ENCODE peak calls at places on chromosomes 1 and 21, in seven cellular contexts. S is astrocyte of the spinal cord, Z is MM.1S, N is heart left ventricle, W is spleen, M is left ventricle myocardium inferior, D is cardiac muscle cell. H is an unnamed sample.

GRCh38 chr1:58848818-58849411 is 65.1 kb upstream of the JUN start:
- DNase-seq in S (peak), Z (no peak), N (peak), W (no peak), M (peak), D (peak), H (peak)

GRCh38 chr1:201268604-201269151 is 14.6 kb upstream of the PKP1 start:
- DNase-seq in S (peak), Z (no peak), N (no peak), W (peak), M (no peak), D (peak), H (peak)

GRCh38 chr1:18419123-18419844 is 61.4 kb upstream of the KLHDC7A start:
- DNase-seq in S (no peak), Z (no peak), N (no peak), W (no peak), M (no peak), D (no peak), H (no peak)

GRCh38 chr1:3105167-3105863 is 36.3 kb downstream of the PRDM16 start:
- DNase-seq in S (peak), Z (no peak), N (no peak), W (no peak), M (no peak), D (no peak), H (no peak)

GRCh38 chr1:184705271-184705670 is 49.4 kb downstream of the EDEM3 start:
- DNase-seq in S (no peak), Z (no peak), N (no peak), W (no peak), M (no peak), D (no peak), H (no peak)

GRCh38 chr1:61412601-61413000 is 312.3 kb downstream of the TM2D1 start:
- DNase-seq in S (no peak), Z (no peak), N (no peak), W (no peak), M (no peak), D (no peak), H (no peak)

GRCh38 chr21:32826317-32827167 is 55.0 kb upstream of the PAXBP1 start:
- DNase-seq in S (peak), Z (peak), N (no peak), W (no peak), M (no peak), D (peak), H (peak)

GRCh38 chr1:227748496-227749182 is 13.4 kb downstream of the SNAP47 start:
- DNase-seq in S (no peak), Z (no peak), N (no peak), W (no peak), M (peak), D (peak), H (peak)

GRCh38 chr1:15177710-15178166 is 24.2 kb downstream of the TMEM51 start:
- DNase-seq in S (no peak), Z (no peak), N (no peak), W (no peak), M (no peak), D (peak), H (no peak)

GRCh38 chr1:212600071-212600915 is 8.3 kb upstream of the ATF3 start:
- DNase-seq in S (no peak), Z (no peak), N (no peak), W (no peak), M (no peak), D (no peak), H (no peak)

GRCh38 chr1:165367375-165367993 is 11.0 kb upstream of the LMX1A start:
- DNase-seq in S (peak), Z (peak), N (peak), W (peak), M (peak), D (peak), H (peak)

GRCh38 chr1:5617179-5618015 is 374.8 kb downstream of the NPHP4 start:
- DNase-seq in S (no peak), Z (no peak), N (no peak), W (no peak), M (no peak), D (no peak), H (no peak)

GRCh38 chr1:226051356-226051755 is 11.2 kb upstream of the H3-3A start:
- DNase-seq in S (no peak), Z (no peak), N (no peak), W (no peak), M (no peak), D (no peak), H (peak)

DNA sequence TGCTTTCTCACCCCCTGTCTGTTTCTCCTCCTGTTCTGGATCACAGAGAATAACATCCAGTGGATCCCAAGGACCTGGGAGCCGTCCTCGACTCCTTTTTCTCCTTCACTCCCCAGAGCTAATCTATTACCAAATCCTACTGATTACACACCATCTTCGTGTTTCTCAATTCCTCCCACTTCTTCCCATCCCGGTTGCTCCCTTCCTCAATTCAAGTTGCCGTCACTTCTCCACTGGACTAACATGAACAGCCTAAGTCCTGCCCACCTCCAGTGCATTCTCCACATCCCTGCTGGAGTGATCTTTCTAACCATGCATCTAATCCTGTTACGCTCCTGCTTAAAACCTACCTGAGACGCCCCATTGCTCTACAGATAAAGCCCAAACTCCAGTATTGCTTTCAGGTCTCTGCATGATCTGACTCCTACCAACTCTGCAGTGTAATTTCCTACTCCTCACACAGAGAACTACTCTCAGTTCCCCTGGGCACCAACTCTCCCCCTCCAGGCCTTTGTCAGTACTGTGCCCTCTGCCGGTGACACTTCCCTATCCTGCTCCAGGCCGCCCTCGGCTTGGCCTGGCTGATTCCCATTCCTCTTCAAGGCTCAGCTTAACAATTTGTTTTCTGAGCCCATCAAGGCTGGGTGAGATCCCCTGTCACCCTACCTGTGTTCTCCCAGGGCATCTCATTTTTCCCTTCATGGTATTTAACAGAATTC is 2.4 kb downstream of the SLAMF8 start:
- DNase-seq in S (no peak), Z (peak), N (peak), W (peak), M (peak), D (peak), H (no peak)
- TF ChIP-seq CTCF in S (peak), Z (peak), N (peak), W (peak), M (peak), D (peak), H (no peak)

DNA sequence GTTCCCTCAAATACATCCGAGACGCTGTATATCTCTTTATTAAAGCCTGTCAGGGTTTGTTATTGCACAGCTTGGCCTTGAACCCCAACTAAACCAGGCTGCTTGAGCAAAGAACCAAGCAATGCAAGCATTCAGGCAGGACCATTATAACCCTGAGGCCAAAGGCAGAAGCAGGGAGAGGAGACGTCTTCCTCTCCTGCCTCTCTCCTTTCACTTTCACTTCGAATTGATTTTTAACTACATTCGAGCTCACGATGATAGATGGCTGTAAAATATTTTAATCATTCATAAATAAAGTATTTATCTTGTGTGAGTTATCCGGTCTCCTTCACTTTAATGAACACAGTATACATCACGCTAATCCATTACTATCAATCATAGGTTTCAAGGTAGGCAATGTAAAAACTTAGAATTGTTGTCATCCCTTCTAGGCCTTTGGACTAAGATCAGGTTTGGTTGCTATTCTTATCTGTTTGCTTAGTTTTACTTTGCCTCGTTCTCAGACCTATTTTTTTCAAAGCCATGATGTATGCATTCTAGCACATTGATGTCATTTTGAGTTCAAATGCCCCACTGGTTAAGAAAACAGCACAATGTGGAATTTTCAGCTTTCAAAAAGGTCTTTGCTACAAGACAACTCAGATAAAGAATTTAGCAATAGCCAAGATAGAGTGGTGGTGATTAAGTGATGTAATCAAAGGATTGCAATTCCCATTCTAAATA is 480.2 kb upstream of the RUNX1 start:
- DNase-seq in S (peak), Z (peak), N (no peak), W (no peak), M (no peak), D (peak), H (peak)
- H3K4me3 ChIP-seq in S (no peak), Z (peak), N (peak), W (peak), M (peak), D (no peak), H (no peak)

GRCh38 chr1:189706594-189706993 is 771.1 kb downstream of the BRINP3 start:
- DNase-seq in S (no peak), Z (no peak), N (no peak), W (no peak), M (no peak), D (no peak), H (no peak)

DNA sequence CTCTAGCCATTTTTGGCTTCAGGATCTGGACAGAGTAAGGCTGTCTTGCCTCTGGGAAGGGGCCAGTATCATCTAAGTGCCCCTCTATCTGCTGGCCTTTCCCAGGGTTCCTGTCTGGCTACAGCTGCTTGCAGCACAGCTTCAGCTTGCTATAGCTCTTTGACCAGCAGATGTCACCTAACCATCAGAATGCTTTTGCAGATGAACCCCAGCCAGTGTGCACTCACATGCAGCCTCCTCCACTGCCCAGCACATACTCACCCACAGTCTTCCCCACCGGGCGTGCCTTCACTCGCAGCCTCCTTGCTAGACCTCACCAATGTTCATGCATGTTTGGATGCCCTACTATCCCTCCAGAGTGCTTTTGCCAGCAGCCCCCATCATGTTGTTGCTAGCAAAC is 769.0 kb downstream of the BRINP3 start:
- DNase-seq in S (no peak), Z (no peak), N (no peak), W (peak), M (no peak), D (peak), H (peak)
- TF ChIP-seq CTCF in S (peak), Z (no peak), N (no peak), W (no peak), M (no peak), D (peak), H (no peak)

GRCh38 chr1:206985162-206985749 is 15.0 kb upstream of the FCAMR start:
- DNase-seq in S (no peak), Z (no peak), N (no peak), W (no peak), M (no peak), D (no peak), H (no peak)
- H3K4me3 ChIP-seq in S (no peak), Z (no peak), N (no peak), W (no peak), M (no peak), D (no peak), H (no peak)

DNA sequence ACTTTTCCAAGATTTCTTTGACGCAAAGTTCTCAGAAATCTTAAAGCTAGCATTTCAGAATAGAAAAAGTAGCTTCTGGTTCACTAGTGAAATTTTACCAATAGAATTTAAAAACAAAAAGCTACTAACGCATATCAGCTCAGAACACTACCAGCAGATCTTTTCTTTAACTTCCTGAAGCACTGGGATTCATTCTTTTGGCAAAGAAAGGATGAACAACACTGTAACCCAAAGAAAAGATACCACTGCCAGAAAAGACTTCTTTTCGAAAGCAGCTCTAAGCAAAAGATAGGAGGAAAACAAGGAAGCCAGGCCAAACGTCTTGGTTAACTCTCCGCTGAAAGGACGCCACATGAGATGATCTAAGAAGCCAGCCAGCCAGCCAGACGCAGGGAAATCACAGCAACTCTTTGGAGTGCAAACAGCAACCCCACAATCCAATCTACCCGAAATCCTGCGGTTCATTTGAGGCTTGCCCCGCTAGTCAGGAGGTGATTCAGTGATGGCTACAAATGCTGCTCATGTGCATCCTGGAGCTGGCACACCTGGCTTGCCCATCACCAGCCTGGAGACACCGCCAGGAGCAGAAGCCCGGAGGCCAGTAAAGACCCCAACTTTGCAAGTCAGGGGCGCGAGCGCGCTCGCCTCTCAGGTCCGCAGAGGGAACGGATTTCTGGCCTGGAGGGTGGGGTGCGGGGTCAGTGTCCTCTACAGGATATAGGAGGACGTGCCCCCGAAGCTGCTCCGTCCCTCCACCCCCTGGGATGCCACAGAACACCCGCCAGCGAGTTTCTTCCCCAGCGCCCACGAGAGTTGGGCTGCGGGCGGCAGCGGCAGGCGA is 812 bp downstream of the NBPF1 start:
- DNase-seq in S (peak), Z (peak), N (peak), W (no peak), M (peak), D (peak), H (peak)
- TF ChIP-seq CTCF in S (no peak), Z (no peak), N (no peak), W (no peak), M (no peak), D (no peak), H (peak)

DNA sequence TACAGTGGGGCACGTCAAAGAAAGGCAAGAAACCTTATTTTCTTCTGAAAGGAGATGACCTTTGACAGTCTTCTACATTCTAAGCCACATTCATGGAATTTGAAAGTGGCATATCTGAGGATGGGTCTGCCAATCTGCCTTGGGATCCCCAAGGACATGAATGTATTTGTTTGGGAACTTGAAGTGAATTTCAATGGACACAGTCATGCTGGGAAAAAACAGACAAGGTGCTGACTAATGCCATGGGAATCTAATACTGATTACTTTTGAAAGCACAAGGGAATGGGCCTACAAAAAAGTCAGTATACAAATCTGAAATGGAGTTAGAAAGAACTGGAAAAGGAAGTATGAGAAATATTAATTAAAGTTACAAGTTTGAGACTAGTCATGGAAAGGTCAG is 128.8 kb downstream of the KCNJ6 start:
- DNase-seq in S (peak), Z (no peak), N (no peak), W (no peak), M (no peak), D (peak), H (peak)
- H3K4me3 ChIP-seq in S (no peak), Z (no peak), N (no peak), W (no peak), M (no peak), D (no peak), H (no peak)

GRCh38 chr1:246800356-246800755 is 76.1 kb downstream of the SCCPDH start:
- DNase-seq in S (no peak), Z (no peak), N (no peak), W (no peak), M (no peak), D (no peak), H (no peak)
- TF ChIP-seq CTCF in S (no peak), Z (no peak), N (no peak), W (no peak), M (no peak), D (no peak), H (no peak)